ENCODE peak calls at places on chromosomes 13 and 19, in ten cellular contexts. R, X, O, E, H, D, T, V, Y and U are unnamed samples.

GRCh38 chr13:112150352-112150751 is 83.4 kb downstream of the SOX1 start:
- DNase-seq in T (no peak), X (no peak), O (no peak), R (no peak), V (no peak), D (no peak), Y (no peak), E (no peak), H (no peak), U (peak; percentile 68)

GRCh38 chr19:45506991-45507863 is at the start of gene VASP:
- DNase-seq in E (peak; percentile 96), O (peak; percentile 89), Y (peak; percentile 93), X (no peak), R (peak; percentile 81), D (peak; percentile 91), H (peak; percentile 74), V (peak; percentile 96), T (peak; percentile 89), U (peak; percentile 95)

GRCh38 chr13:67515895-67516294 is 285.8 kb upstream of the PCDH9 start:
- DNase-seq in V (no peak), D (no peak), X (no peak), H (no peak), Y (no peak), E (no peak), R (no peak), O (no peak), T (no peak), U (no peak)

GRCh38 chr19:40642757-40643325 is 41.7 kb downstream of the LTBP4 start:
- DNase-seq in E (no peak), H (no peak), D (no peak), T (no peak), V (no peak), X (no peak), O (no peak), Y (no peak), R (no peak), U (no peak)

GRCh38 chr19:37333457-37333856 is 37.4 kb upstream of the ZNF527 start:
- DNase-seq in Y (no peak), D (no peak), O (no peak), H (no peak), V (no peak), R (no peak), X (no peak), T (no peak), E (no peak), U (no peak)

GRCh38 chr13:106919638-106920037 is 351.7 kb upstream of the ARGLU1 start:
- DNase-seq in H (no peak), T (no peak), X (no peak), V (peak; percentile 26), O (no peak), Y (no peak), E (no peak), R (no peak), D (no peak), U (peak; percentile 16)

GRCh38 chr13:30932481-30933333 is at the start of gene TEX26:
- DNase-seq in H (no peak), X (no peak), O (no peak), E (no peak), D (no peak), R (no peak), Y (no peak), T (no peak), V (peak; percentile 93), U (peak; percentile 76)

GRCh38 chr19:55579766-55580621 is 654 bp downstream of the ZNF579 start:
- DNase-seq in E (no peak), T (no peak), Y (no peak), V (peak; percentile 52), H (no peak), R (no peak), X (no peak), O (no peak), D (no peak), U (no peak)

GRCh38 chr19:38209671-38210457 is 14.2 kb downstream of the DPF1 start:
- DNase-seq in R (no peak), O (peak; percentile 30), H (no peak), D (peak; percentile 85), T (peak; percentile 73), X (no peak), V (peak; percentile 82), E (peak; percentile 47), Y (peak; percentile 49), U (peak; percentile 92)

GRCh38 chr19:22784051-22784450 is at the start of gene ZNF99:
- DNase-seq in R (no peak), X (no peak), O (no peak), V (no peak), D (peak; percentile 80), H (no peak), Y (no peak), E (no peak), T (peak; percentile 75), U (peak; percentile 60)

GRCh38 chr19:16861875-16862274 is 26.9 kb upstream of the F2RL3 start:
- DNase-seq in T (no peak), V (no peak), O (no peak), H (no peak), D (no peak), R (no peak), X (no peak), Y (no peak), E (no peak), U (no peak)

DNA sequence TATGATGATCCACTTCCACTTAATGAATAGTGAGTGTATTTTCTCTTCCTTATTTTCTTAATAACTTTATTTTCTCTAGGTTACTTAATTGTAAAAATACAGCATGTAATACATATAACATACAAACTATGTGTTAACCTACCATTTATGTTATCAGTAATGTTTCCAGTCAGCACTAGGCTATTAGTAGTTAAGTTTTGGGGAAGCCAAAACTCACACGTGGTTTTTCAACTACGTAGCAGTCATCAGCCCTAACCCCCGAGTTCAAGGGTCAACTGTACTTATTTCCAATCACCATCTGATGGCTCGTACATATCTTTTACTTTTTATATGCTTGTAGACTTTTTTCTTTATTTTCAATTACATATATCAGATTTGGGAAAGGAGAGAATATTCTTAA is 95.7 kb downstream of the TNFSF13B start:
- DNase-seq in R (no peak), D (no peak), O (no peak), H (no peak), T (no peak), V (no peak), X (no peak), Y (no peak), E (no peak), U (no peak)
- TF ChIP-seq POLR2AphosphoS5 in R (no peak), D (no peak), O (no peak), H (no peak), T (no peak), V (no peak), X (no peak), Y (no peak), E (no peak), U (no peak)

GRCh38 chr19:18428173-18428836 is 9.1 kb downstream of the SSBP4 start:
- DNase-seq in V (no peak), O (no peak), X (no peak), Y (no peak), R (no peak), E (no peak), D (no peak), T (no peak), H (no peak), U (no peak)

GRCh38 chr19:18430417-18431144 is 7.4 kb downstream of the ISYNA1 start:
- DNase-seq in Y (no peak), H (no peak), D (no peak), E (no peak), X (no peak), T (no peak), O (no peak), R (no peak), V (no peak), U (peak; percentile 54)

GRCh38 chr19:18429717-18430416 is 8.1 kb downstream of the ISYNA1 start:
- DNase-seq in V (no peak), O (no peak), Y (no peak), X (no peak), R (no peak), H (no peak), E (no peak), T (no peak), D (no peak), U (no peak)

GRCh38 chr19:18427752-18428131 is 8.5 kb downstream of the SSBP4 start:
- DNase-seq in T (no peak), V (no peak), H (no peak), O (no peak), Y (no peak), R (no peak), X (no peak), D (no peak), E (no peak), U (no peak)

GRCh38 chr19:18428837-18429674 is 8.9 kb downstream of the ISYNA1 start:
- DNase-seq in H (peak; percentile 97), V (peak; percentile 96), D (no peak), X (no peak), Y (peak; percentile 70), E (peak; percentile 77), R (no peak), O (no peak), T (no peak), U (peak; percentile 96)
- TF ChIP-seq POLR2AphosphoS5 in H (no peak), V (no peak), D (no peak), X (no peak), Y (no peak), E (no peak), R (no peak), O (no peak), T (no peak), U (no peak)

DNA sequence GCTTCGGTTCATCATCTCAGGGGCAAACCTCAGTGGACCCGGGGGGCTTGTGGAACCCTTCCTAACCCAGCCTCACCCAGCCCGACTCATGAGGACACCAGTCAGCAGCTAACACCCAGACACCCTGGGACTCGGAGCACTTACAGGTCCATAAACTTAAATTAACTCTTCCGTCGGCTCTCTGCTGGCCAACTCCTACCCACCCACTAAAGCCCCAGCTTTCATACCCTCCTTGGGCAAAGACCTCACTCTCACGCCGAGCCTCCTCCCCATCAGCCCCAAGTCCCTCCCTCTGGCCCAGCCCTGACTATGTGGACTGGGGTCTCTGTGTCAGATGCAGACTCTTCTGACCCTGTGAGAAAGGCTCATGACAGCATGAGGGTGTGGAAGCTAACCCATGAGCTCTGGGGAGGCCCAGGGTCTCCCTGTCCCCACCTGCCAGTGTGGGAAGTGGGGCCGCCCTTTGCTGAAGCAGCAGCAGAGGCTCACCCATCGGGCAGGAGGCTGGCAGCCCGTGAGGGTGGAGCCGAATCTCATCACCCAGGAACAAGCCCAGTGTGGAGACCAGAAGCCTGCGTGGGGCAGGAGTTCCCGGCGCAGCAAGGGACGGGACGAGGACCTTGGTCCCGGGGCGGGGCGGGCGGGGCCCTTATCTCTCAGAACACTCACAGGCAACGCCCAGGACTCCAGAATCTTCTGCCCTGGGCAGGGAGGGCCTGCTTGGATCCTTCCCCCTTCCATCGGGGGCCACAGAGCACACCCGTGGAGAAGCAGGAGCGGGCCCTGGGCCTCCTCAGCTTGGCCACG is 19.8 kb downstream of the TCF3 start:
- DNase-seq in X (no peak), Y (no peak), V (no peak), O (no peak), T (no peak), H (no peak), D (no peak), E (peak; percentile 80), R (no peak), U (no peak)
- TF ChIP-seq POLR2AphosphoS5 in X (no peak), Y (no peak), V (no peak), O (no peak), T (no peak), H (no peak), D (no peak), E (peak; percentile 30), R (no peak), U (no peak)

DNA sequence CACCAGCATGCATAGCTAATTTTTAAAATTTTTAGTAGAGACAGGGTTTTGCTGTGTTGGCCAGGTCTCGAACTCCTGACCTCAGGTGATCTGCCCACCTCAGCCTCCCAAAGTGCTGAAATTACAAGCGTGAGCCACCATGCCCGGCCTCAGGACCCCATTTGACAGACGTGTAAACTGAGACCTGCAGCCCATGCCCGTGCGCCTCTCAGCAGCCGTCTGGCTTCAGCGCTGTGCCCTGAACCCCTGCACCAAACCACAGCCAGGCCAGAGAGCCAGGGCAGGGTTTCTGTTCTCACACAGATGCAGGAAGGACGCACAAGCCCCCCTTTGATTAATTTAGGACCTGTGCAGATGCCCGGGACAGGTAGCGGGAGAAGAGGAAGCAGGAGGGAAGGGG is 7.3 kb upstream of the FFAR1 start:
- DNase-seq in R (no peak), O (no peak), E (no peak), Y (no peak), X (no peak), V (no peak), T (no peak), H (no peak), D (no peak), U (no peak)
- TF ChIP-seq POLR2AphosphoS5 in R (no peak), O (no peak), E (no peak), Y (no peak), X (no peak), V (no peak), T (no peak), H (no peak), D (no peak), U (no peak)